ENCODE peak calls at places on chromosomes 16 and 17, in eight cellular contexts. One of them, this sample, is unnamed.

GRCh38 chr17:40453881-40454630 is 10.8 kb downstream of the IGFBP4 start:
- DNase-seq in upper lobe of right lung: no peak
- DNase-seq in esophagus squamous epithelium: no peak
- DNase-seq in tibial artery: no peak
- DNase-seq in fibroblast of lung: peak; percentile 75
- DNase-seq in mucosa of descending colon: no peak
- DNase-seq in IMR-90: peak; percentile 62
- DNase-seq in tibial nerve: no peak
- DNase-seq in this sample: no peak

GRCh38 chr16:7115898-7116297 is 216.7 kb upstream of the RBFOX1 start:
- DNase-seq in IMR-90: no peak
- DNase-seq in fibroblast of lung: no peak
- DNase-seq in esophagus squamous epithelium: no peak
- DNase-seq in upper lobe of right lung: no peak
- DNase-seq in tibial artery: no peak
- DNase-seq in mucosa of descending colon: no peak
- DNase-seq in tibial nerve: no peak
- DNase-seq in this sample: no peak

GRCh38 chr16:5633845-5634440 is 536.3 kb upstream of the EEF2KMT start:
- DNase-seq in tibial artery: no peak
- DNase-seq in fibroblast of lung: peak; percentile 2
- DNase-seq in mucosa of descending colon: no peak
- DNase-seq in upper lobe of right lung: no peak
- DNase-seq in esophagus squamous epithelium: no peak
- DNase-seq in tibial nerve: no peak
- DNase-seq in IMR-90: peak; percentile 4
- DNase-seq in this sample: no peak

GRCh38 chr16:76583466-76583865 is 306.3 kb downstream of the CNTNAP4 start:
- DNase-seq in fibroblast of lung: peak; percentile 20
- DNase-seq in tibial artery: no peak
- DNase-seq in mucosa of descending colon: no peak
- DNase-seq in upper lobe of right lung: no peak
- DNase-seq in tibial nerve: no peak
- DNase-seq in esophagus squamous epithelium: no peak
- DNase-seq in IMR-90: no peak
- DNase-seq in this sample: peak; percentile 49

GRCh38 chr17:35865412-35866355 is 3.0 kb downstream of the HEATR9 start:
- DNase-seq in fibroblast of lung: peak; percentile 76
- DNase-seq in esophagus squamous epithelium: no peak
- DNase-seq in upper lobe of right lung: no peak
- DNase-seq in tibial artery: no peak
- DNase-seq in mucosa of descending colon: no peak
- DNase-seq in tibial nerve: no peak
- DNase-seq in IMR-90: peak; percentile 61
- DNase-seq in this sample: no peak

GRCh38 chr17:15456972-15457722 is 10.3 kb downstream of the CDRT4 start:
- DNase-seq in upper lobe of right lung: no peak
- DNase-seq in IMR-90: peak; percentile 84
- DNase-seq in esophagus squamous epithelium: no peak
- DNase-seq in mucosa of descending colon: no peak
- DNase-seq in fibroblast of lung: peak; percentile 91
- DNase-seq in tibial nerve: peak; percentile 83
- DNase-seq in tibial artery: peak; percentile 84
- DNase-seq in this sample: peak; percentile 85

GRCh38 chr17:48427598-48427997 is 2.4 kb downstream of the SKAP1 start:
- DNase-seq in fibroblast of lung: no peak
- DNase-seq in mucosa of descending colon: no peak
- DNase-seq in IMR-90: no peak
- DNase-seq in tibial artery: no peak
- DNase-seq in tibial nerve: no peak
- DNase-seq in upper lobe of right lung: no peak
- DNase-seq in esophagus squamous epithelium: no peak
- DNase-seq in this sample: no peak

GRCh38 chr16:80981103-80981502 is 25.6 kb downstream of the CMC2 start:
- DNase-seq in esophagus squamous epithelium: no peak
- DNase-seq in IMR-90: no peak
- DNase-seq in mucosa of descending colon: no peak
- DNase-seq in tibial artery: no peak
- DNase-seq in tibial nerve: no peak
- DNase-seq in upper lobe of right lung: no peak
- DNase-seq in fibroblast of lung: no peak
- DNase-seq in this sample: no peak

GRCh38 chr17:73785466-73785865 is 141.2 kb upstream of the SDK2 start:
- DNase-seq in tibial nerve: no peak
- DNase-seq in fibroblast of lung: peak; percentile 22
- DNase-seq in tibial artery: no peak
- DNase-seq in mucosa of descending colon: no peak
- DNase-seq in IMR-90: no peak
- DNase-seq in esophagus squamous epithelium: no peak
- DNase-seq in upper lobe of right lung: no peak
- DNase-seq in this sample: no peak

GRCh38 chr17:16880121-16880842 is 91.6 kb downstream of the TNFRSF13B start:
- DNase-seq in mucosa of descending colon: peak; percentile 27
- DNase-seq in upper lobe of right lung: peak; percentile 43
- DNase-seq in tibial nerve: no peak
- DNase-seq in IMR-90: no peak
- DNase-seq in esophagus squamous epithelium: no peak
- DNase-seq in tibial artery: no peak
- DNase-seq in fibroblast of lung: no peak
- DNase-seq in this sample: no peak

GRCh38 chr16:84423416-84423837 is 55.1 kb downstream of the ATP2C2 start:
- DNase-seq in upper lobe of right lung: peak; percentile 1
- DNase-seq in esophagus squamous epithelium: no peak
- DNase-seq in tibial nerve: no peak
- DNase-seq in fibroblast of lung: peak; percentile 39
- DNase-seq in mucosa of descending colon: no peak
- DNase-seq in IMR-90: peak; percentile 52
- DNase-seq in tibial artery: no peak
- DNase-seq in this sample: no peak

GRCh38 chr17:31373150-31374082 is 18.1 kb upstream of the RAB11FIP4 start:
- DNase-seq in IMR-90: peak; percentile 71
- DNase-seq in tibial nerve: no peak
- DNase-seq in fibroblast of lung: peak; percentile 81
- DNase-seq in mucosa of descending colon: no peak
- DNase-seq in esophagus squamous epithelium: no peak
- DNase-seq in tibial artery: no peak
- DNase-seq in upper lobe of right lung: no peak
- DNase-seq in this sample: no peak
- H3K36me3 ChIP-seq in IMR-90: peaks cover 12% of the 10 kb centered on the region
- H3K36me3 ChIP-seq in tibial nerve: no peaks in the 10 kb centered on the region
- H3K36me3 ChIP-seq in fibroblast of lung: no peaks in the 10 kb centered on the region
- H3K36me3 ChIP-seq in mucosa of descending colon: no peaks in the 10 kb centered on the region
- H3K36me3 ChIP-seq in esophagus squamous epithelium: no peaks in the 10 kb centered on the region
- H3K36me3 ChIP-seq in tibial artery: peaks cover 27% of the 10 kb centered on the region
- H3K36me3 ChIP-seq in upper lobe of right lung: peaks cover 22% of the 10 kb centered on the region
- H3K36me3 ChIP-seq in this sample: peaks cover 13% of the 10 kb centered on the region

DNA sequence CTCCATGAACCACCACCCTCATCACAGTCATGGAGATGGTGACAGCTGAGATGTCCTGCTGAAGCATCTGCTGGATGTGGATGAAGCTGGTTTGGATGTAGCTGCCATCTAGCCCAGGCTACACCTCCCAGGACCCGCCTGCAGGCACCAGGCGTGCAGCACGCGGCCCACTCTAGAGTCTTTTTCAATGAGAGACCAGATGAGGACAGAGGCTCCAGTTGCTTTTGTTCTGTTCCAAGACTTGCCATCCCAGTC is 102.1 kb downstream of the ZNF778 start:
- DNase-seq in tibial nerve: no peak
- DNase-seq in fibroblast of lung: no peak
- DNase-seq in IMR-90: no peak
- DNase-seq in mucosa of descending colon: no peak
- DNase-seq in tibial artery: no peak
- DNase-seq in esophagus squamous epithelium: no peak
- DNase-seq in upper lobe of right lung: no peak
- DNase-seq in this sample: no peak
- H3K4me3 ChIP-seq in tibial nerve: no peak overlapping the region
- H3K4me3 ChIP-seq in fibroblast of lung: peak overlapping the region; percentile 39
- H3K4me3 ChIP-seq in IMR-90: no peak overlapping the region
- H3K4me3 ChIP-seq in mucosa of descending colon: no peak overlapping the region
- H3K4me3 ChIP-seq in tibial artery: peak overlapping the region; percentile 35
- H3K4me3 ChIP-seq in esophagus squamous epithelium: peak overlapping the region; percentile 25
- H3K4me3 ChIP-seq in upper lobe of right lung: no peak overlapping the region
- H3K4me3 ChIP-seq in this sample: no peak overlapping the region

GRCh38 chr16:27346818-27347217 is 33.0 kb downstream of the IL4R start:
- DNase-seq in upper lobe of right lung: no peak
- DNase-seq in IMR-90: no peak
- DNase-seq in tibial artery: no peak
- DNase-seq in mucosa of descending colon: no peak
- DNase-seq in tibial nerve: no peak
- DNase-seq in esophagus squamous epithelium: no peak
- DNase-seq in fibroblast of lung: no peak
- DNase-seq in this sample: no peak
- H3K36me3 ChIP-seq in upper lobe of right lung: peaks cover 99% of the 10 kb centered on the region
- H3K36me3 ChIP-seq in IMR-90: peaks cover 85% of the 10 kb centered on the region
- H3K36me3 ChIP-seq in tibial artery: peaks cover 100% of the 10 kb centered on the region
- H3K36me3 ChIP-seq in mucosa of descending colon: peaks cover 15% of the 10 kb centered on the region
- H3K36me3 ChIP-seq in tibial nerve: no peaks in the 10 kb centered on the region
- H3K36me3 ChIP-seq in esophagus squamous epithelium: peaks cover 52% of the 10 kb centered on the region
- H3K36me3 ChIP-seq in fibroblast of lung: peaks cover 18% of the 10 kb centered on the region
- H3K36me3 ChIP-seq in this sample: peaks cover 91% of the 10 kb centered on the region

DNA sequence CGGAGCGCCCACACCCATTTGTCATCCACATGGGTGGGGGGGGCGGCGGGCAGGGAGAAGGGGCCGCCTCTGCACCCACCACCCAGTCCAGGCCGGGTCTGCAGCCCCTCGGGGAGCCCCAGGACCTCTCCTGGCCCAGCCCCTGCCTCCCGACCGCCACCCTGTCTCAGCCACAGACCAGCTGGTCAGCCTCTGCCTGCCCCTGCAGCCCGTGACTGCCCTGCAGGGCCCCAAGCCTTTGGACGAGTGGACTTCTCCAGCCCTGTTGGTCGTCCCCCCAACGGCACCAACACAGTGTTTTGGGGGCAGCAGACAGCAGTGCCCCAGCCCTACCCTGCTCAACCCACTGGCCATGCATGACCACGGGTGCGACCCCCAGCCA is 1.2 kb downstream of the PRR35 start:
- DNase-seq in upper lobe of right lung: no peak
- DNase-seq in tibial nerve: no peak
- DNase-seq in esophagus squamous epithelium: no peak
- DNase-seq in fibroblast of lung: no peak
- DNase-seq in tibial artery: no peak
- DNase-seq in IMR-90: no peak
- DNase-seq in mucosa of descending colon: no peak
- DNase-seq in this sample: no peak
- H3K4me3 ChIP-seq in upper lobe of right lung: no peak overlapping the region
- H3K4me3 ChIP-seq in tibial nerve: no peak overlapping the region
- H3K4me3 ChIP-seq in esophagus squamous epithelium: no peak overlapping the region
- H3K4me3 ChIP-seq in fibroblast of lung: no peak overlapping the region
- H3K4me3 ChIP-seq in tibial artery: no peak overlapping the region
- H3K4me3 ChIP-seq in IMR-90: no peak overlapping the region
- H3K4me3 ChIP-seq in mucosa of descending colon: no peak overlapping the region
- H3K4me3 ChIP-seq in this sample: no peak overlapping the region

GRCh38 chr17:75814021-75814395 is 29.4 kb downstream of the UNK start:
- DNase-seq in fibroblast of lung: no peak
- DNase-seq in IMR-90: no peak
- DNase-seq in esophagus squamous epithelium: no peak
- DNase-seq in upper lobe of right lung: no peak
- DNase-seq in tibial nerve: no peak
- DNase-seq in tibial artery: no peak
- DNase-seq in mucosa of descending colon: peak; percentile 10
- DNase-seq in this sample: no peak
- H3K36me3 ChIP-seq in fibroblast of lung: peaks cover 24% of the 10 kb centered on the region
- H3K36me3 ChIP-seq in IMR-90: peaks cover 65% of the 10 kb centered on the region
- H3K36me3 ChIP-seq in esophagus squamous epithelium: peaks cover 27% of the 10 kb centered on the region
- H3K36me3 ChIP-seq in upper lobe of right lung: peaks cover 89% of the 10 kb centered on the region
- H3K36me3 ChIP-seq in tibial nerve: no peaks in the 10 kb centered on the region
- H3K36me3 ChIP-seq in tibial artery: peaks cover 93% of the 10 kb centered on the region
- H3K36me3 ChIP-seq in mucosa of descending colon: no peaks in the 10 kb centered on the region
- H3K36me3 ChIP-seq in this sample: peaks cover 83% of the 10 kb centered on the region

GRCh38 chr17:7010523-7010922 is 1.9 kb upstream of the RNASEK start:
- DNase-seq in esophagus squamous epithelium: no peak
- DNase-seq in IMR-90: no peak
- DNase-seq in tibial nerve: no peak
- DNase-seq in upper lobe of right lung: no peak
- DNase-seq in mucosa of descending colon: no peak
- DNase-seq in tibial artery: no peak
- DNase-seq in fibroblast of lung: no peak
- DNase-seq in this sample: no peak
- H3K4me3 ChIP-seq in esophagus squamous epithelium: no peak overlapping the region
- H3K4me3 ChIP-seq in IMR-90: no peak overlapping the region
- H3K4me3 ChIP-seq in tibial nerve: no peak overlapping the region
- H3K4me3 ChIP-seq in upper lobe of right lung: peak overlapping the region; percentile 94
- H3K4me3 ChIP-seq in mucosa of descending colon: no peak overlapping the region
- H3K4me3 ChIP-seq in tibial artery: no peak overlapping the region
- H3K4me3 ChIP-seq in fibroblast of lung: peak overlapping the region; percentile 89
- H3K4me3 ChIP-seq in this sample: no peak overlapping the region

GRCh38 chr17:78422267-78422605 is 43.8 kb downstream of the PGS1 start:
- DNase-seq in fibroblast of lung: no peak
- DNase-seq in IMR-90: no peak
- DNase-seq in tibial artery: no peak
- DNase-seq in upper lobe of right lung: no peak
- DNase-seq in mucosa of descending colon: no peak
- DNase-seq in esophagus squamous epithelium: no peak
- DNase-seq in tibial nerve: no peak
- DNase-seq in this sample: no peak

GRCh38 chr17:78421534-78422266 is 43.3 kb downstream of the PGS1 start:
- DNase-seq in esophagus squamous epithelium: no peak
- DNase-seq in tibial artery: peak; percentile 82
- DNase-seq in mucosa of descending colon: peak; percentile 84
- DNase-seq in tibial nerve: peak; percentile 50
- DNase-seq in fibroblast of lung: peak; percentile 72
- DNase-seq in IMR-90: peak; percentile 65
- DNase-seq in upper lobe of right lung: peak; percentile 89
- DNase-seq in this sample: peak; percentile 55

GRCh38 chr17:78419970-78420820 is 41.7 kb downstream of the PGS1 start:
- DNase-seq in tibial artery: no peak
- DNase-seq in esophagus squamous epithelium: no peak
- DNase-seq in upper lobe of right lung: no peak
- DNase-seq in mucosa of descending colon: no peak
- DNase-seq in IMR-90: no peak
- DNase-seq in tibial nerve: no peak
- DNase-seq in fibroblast of lung: no peak
- DNase-seq in this sample: no peak

GRCh38 chr17:78422872-78423588 is 44.6 kb downstream of the PGS1 start:
- DNase-seq in IMR-90: no peak
- DNase-seq in tibial nerve: no peak
- DNase-seq in esophagus squamous epithelium: no peak
- DNase-seq in mucosa of descending colon: no peak
- DNase-seq in tibial artery: no peak
- DNase-seq in fibroblast of lung: no peak
- DNase-seq in upper lobe of right lung: no peak
- DNase-seq in this sample: no peak

GRCh38 chr17:78421084-78421533 is 42.7 kb downstream of the PGS1 start:
- DNase-seq in tibial artery: no peak
- DNase-seq in esophagus squamous epithelium: no peak
- DNase-seq in mucosa of descending colon: no peak
- DNase-seq in tibial nerve: no peak
- DNase-seq in upper lobe of right lung: no peak
- DNase-seq in fibroblast of lung: no peak
- DNase-seq in IMR-90: no peak
- DNase-seq in this sample: no peak
- H3K36me3 ChIP-seq in tibial artery: peaks cover 68% of the 10 kb centered on the region
- H3K36me3 ChIP-seq in esophagus squamous epithelium: peaks cover 23% of the 10 kb centered on the region
- H3K36me3 ChIP-seq in mucosa of descending colon: no peaks in the 10 kb centered on the region
- H3K36me3 ChIP-seq in tibial nerve: no peaks in the 10 kb centered on the region
- H3K36me3 ChIP-seq in upper lobe of right lung: peaks cover 56% of the 10 kb centered on the region
- H3K36me3 ChIP-seq in fibroblast of lung: peaks cover 35% of the 10 kb centered on the region
- H3K36me3 ChIP-seq in IMR-90: peaks cover 50% of the 10 kb centered on the region
- H3K36me3 ChIP-seq in this sample: peaks cover 77% of the 10 kb centered on the region